ENCODE peak calls at places on chromosomes 12 and 14, in four cellular contexts. P is hippocampal formation; L is GM04504; J is activated naive CD4-positive, alpha-beta T cell treated with anti-CD3 and anti-CD28 coated beads, Interleukin-2, amount 10 ng/mL, durations not matched to agents 7 days and 5 days. H is an unnamed sample.

GRCh38 chr14:64717870-64718269 is 13.6 kb downstream of the PLEKHG3 start:
- DNase-seq in P (no peak), J (no peak), L (no peak), H (peak; percentile 38)

GRCh38 chr12:94498073-94498472 is 38.4 kb upstream of the CEP83 start:
- DNase-seq in L (no peak), J (no peak), P (no peak), H (no peak)

GRCh38 chr12:40692617-40693502 is 621 bp downstream of the CNTN1 start:
- DNase-seq in J (no peak), L (no peak), P (peak; percentile 28), H (no peak)

GRCh38 chr12:71645268-71645667 is 18.4 kb downstream of the ZFC3H1 start:
- DNase-seq in P (no peak), L (no peak), J (no peak), H (no peak)

GRCh38 chr12:120702629-120703028 is 7.6 kb upstream of the UNC119B start:
- DNase-seq in P (no peak), J (no peak), L (no peak), H (no peak)

GRCh38 chr14:79254069-79254775 is 957.1 kb downstream of the DIO2 start:
- DNase-seq in P (no peak), J (no peak), L (no peak), H (no peak)

GRCh38 chr14:67533754-67534085 is 630 bp downstream of the PLEKHH1 start:
- DNase-seq in P (no peak), J (no peak), L (no peak), H (no peak)

GRCh38 chr12:31645944-31646343 is 13.5 kb upstream of the ETFBKMT start:
- DNase-seq in J (no peak), L (no peak), P (no peak), H (no peak)

GRCh38 chr14:92578511-92578910 is 64.9 kb downstream of the RIN3 start:
- DNase-seq in J (no peak), L (peak; percentile 24), P (no peak), H (no peak)

GRCh38 chr12:47100146-47100545 is 20.4 kb upstream of the AMIGO2 start:
- DNase-seq in J (no peak), P (no peak), L (no peak), H (no peak)

GRCh38 chr12:92827836-92828431 is 101.2 kb downstream of the EEA1 start:
- DNase-seq in P (no peak), J (peak; percentile 55), L (peak; percentile 12), H (peak; percentile 41)

GRCh38 chr12:18432211-18432610 is 170.9 kb downstream of the PIK3C2G start:
- DNase-seq in L (no peak), J (no peak), P (no peak), H (no peak)

GRCh38 chr14:59020382-59020781 is 168.1 kb upstream of the DAAM1 start:
- DNase-seq in L (no peak), P (no peak), J (no peak), H (peak; percentile 38)

GRCh38 chr12:97941686-97942354 is 479.2 kb downstream of the RMST start:
- DNase-seq in J (no peak), L (no peak), P (no peak), H (peak; percentile 60)

GRCh38 chr14:73237219-73237785 is at the start of gene PAPLN:
- DNase-seq in P (no peak), J (peak; percentile 26), L (no peak), H (peak; percentile 24)

GRCh38 chr14:100147181-100147631 is 12.2 kb downstream of the DEGS2 start:
- DNase-seq in L (no peak), P (no peak), J (peak; percentile 72), H (no peak)

GRCh38 chr12:93247313-93248057 is 130.2 kb upstream of the NUDT4 start:
- DNase-seq in P (no peak), L (no peak), J (no peak), H (no peak)

GRCh38 chr12:7711133-7711532 is at the start of gene DPPA3:
- DNase-seq in L (no peak), J (no peak), P (no peak), H (no peak)

GRCh38 chr12:79186506-79186905 is 321.9 kb downstream of the SYT1 start:
- DNase-seq in L (no peak), J (no peak), P (no peak), H (no peak)

GRCh38 chr14:90553921-90554336 is 157.1 kb downstream of the CALM1 start:
- DNase-seq in P (no peak), J (no peak), L (no peak), H (no peak)

GRCh38 chr14:73783107-73783727 is 68.4 kb upstream of the PTGR2 start:
- DNase-seq in J (no peak), L (no peak), P (no peak), H (no peak)

GRCh38 chr12:88400302-88400701 is 180.0 kb downstream of the KITLG start:
- DNase-seq in P (no peak), L (no peak), J (no peak), H (no peak)

GRCh38 chr14:73634333-73634833 is 10.4 kb upstream of the DNAL1 start:
- DNase-seq in P (no peak), L (no peak), J (peak; percentile 23), H (peak; percentile 52)

H was measured in Calu3.